ENCODE peak calls at places on chromosomes 16 and 17, in four cellular contexts. P is GM12878, S is H1, G is HepG2. J is an unnamed sample.

GRCh38 chr16:85448557-85449194 is 164.4 kb upstream of the GSE1 start:
- DNase-seq in P (no peak), S (no peak), G (peak; percentile 79), J (peak; percentile 86)

GRCh38 chr17:64418506-64419339 is 28.1 kb upstream of the PECAM1 start:
- DNase-seq in P (no peak), S (no peak), G (peak; percentile 67), J (peak; percentile 77)

GRCh38 chr16:56357765-56358322 is 67.5 kb downstream of the AMFR start:
- DNase-seq in P (no peak), S (no peak), G (peak; percentile 73), J (peak; percentile 21)

GRCh38 chr16:68592466-68593337 is 52.4 kb upstream of the CDH3 start:
- DNase-seq in P (no peak), S (no peak), G (peak; percentile 21), J (no peak)

GRCh38 chr17:73769480-73769879 is 125.2 kb upstream of the SDK2 start:
- DNase-seq in P (no peak), S (no peak), G (no peak), J (peak; percentile 64)

GRCh38 chr17:47808830-47809480 is 12.6 kb downstream of the OSBPL7 start:
- DNase-seq in P (no peak), S (no peak), G (no peak), J (no peak)

GRCh38 chr16:67025151-67025550 is 3.8 kb upstream of the CBFB start:
- DNase-seq in P (no peak), S (no peak), G (peak; percentile 65), J (no peak)

GRCh38 chr16:13793788-13794461 is 126.0 kb upstream of the ERCC4 start:
- DNase-seq in P (no peak), S (no peak), G (no peak), J (no peak)

GRCh38 chr17:2644971-2645370 is 51.5 kb downstream of the PAFAH1B1 start:
- DNase-seq in P (no peak), S (no peak), G (no peak), J (no peak)

DNA sequence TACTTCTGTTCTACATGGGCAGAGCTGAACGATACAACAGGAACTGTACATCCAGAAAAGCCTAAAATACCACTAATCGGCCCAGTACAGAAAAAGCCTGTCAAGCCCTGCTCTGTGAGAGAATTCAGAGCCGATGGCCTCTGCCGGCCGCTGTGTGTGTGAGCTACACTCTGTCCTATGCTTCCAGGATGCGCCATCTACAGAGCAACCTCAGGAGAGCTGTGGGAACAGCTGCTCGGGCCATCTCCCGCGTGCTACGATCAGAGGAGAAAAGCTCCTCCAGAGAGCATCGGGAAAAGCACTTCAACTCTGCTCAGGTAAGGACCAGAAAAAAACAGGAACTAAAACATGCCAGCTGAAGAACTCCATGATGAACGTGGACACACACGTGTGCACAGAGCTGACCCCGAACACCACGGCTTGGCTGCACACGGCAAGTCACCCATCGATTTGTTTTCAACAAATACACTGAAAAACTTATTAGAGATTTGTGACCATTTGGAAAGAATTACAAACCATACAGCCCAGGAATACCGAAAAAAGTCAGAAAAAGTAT is 115.9 kb downstream of the ANKRD11 start:
- DNase-seq in P (no peak), S (no peak), G (no peak), J (peak; percentile 79)
- TF ChIP-seq TCF12 in P (no peak), S (no peak), G (no peak), J (no peak)

DNA sequence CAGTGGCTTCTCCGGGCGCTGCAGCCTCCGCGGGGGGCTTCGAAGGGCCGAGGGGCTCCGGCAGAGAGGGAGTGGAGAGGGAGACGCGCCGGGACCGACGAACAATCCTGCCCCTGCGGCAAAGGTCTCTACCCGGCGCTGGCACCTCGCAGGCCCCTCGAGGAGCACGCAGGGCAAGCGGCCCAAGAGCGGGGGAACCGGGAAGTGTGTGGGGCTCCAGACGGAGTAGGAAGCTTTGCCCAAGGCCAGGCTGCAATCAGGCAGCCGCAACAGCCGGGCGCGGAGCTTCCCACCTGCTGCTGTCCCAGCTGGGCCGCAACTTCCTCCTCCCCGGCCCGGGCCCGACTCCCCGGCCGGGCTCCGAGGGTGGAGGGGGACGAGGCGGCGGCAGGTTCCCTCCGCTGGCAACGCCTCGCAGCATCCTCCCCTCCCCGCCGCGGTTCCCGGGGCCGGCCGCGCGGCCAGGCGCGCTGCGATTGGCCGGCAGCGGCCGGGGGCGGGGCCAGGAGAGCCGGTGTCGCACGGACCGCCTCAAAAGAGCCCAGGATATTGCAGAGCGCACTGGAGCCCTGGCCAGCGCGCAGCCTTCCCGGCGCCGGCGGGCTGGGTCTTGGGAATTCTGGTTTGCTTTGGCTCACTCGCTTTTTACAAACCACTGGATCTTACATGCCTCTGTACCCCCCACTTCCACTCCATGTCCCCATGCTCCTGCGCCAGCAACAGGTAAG is at the start of gene KCNJ2:
- DNase-seq in P (no peak), S (peak; percentile 56), G (peak; percentile 3), J (peak; percentile 97)
- TF ChIP-seq POLR2AphosphoS5 in P (no peak), S (no peak), G (no peak), J (peak; percentile 78)

GRCh38 chr17:28912281-28912937 is 9.5 kb upstream of the DHRS13 start:
- DNase-seq in P (no peak), S (no peak), G (no peak), J (no peak)
- TF ChIP-seq EP300 in P (no peak), S (no peak), G (no peak), J (no peak)

DNA sequence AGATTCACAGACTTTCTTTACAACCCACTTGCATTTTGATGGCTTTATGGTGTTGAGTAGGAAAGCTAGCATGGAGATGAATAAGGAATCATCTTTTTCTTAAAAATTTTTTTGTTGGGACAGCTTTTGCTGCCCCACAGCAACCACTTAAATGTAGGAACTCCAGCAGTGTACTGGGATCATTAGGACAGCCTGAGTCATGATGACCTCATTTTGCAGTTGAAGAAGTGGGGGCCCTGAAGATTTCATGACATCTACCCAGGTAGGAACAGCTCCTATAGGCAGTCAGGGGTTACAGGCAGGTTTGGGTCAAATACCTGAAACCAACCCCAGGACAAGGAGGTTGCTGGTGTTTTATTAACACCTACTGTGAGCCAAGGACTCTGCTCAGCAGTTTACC is 2.1 kb downstream of the METTL22 start:
- DNase-seq in P (no peak), S (no peak), G (no peak), J (no peak)
- TF ChIP-seq TCF12 in P (no peak), S (no peak), G (no peak), J (no peak)

GRCh38 chr16:2458887-2459646 is 842 bp upstream of the TEDC2 start:
- DNase-seq in P (no peak), S (no peak), G (no peak), J (no peak)
- TF ChIP-seq POLR2AphosphoS5 in P (no peak), S (peak; percentile 60), G (no peak), J (no peak)

DNA sequence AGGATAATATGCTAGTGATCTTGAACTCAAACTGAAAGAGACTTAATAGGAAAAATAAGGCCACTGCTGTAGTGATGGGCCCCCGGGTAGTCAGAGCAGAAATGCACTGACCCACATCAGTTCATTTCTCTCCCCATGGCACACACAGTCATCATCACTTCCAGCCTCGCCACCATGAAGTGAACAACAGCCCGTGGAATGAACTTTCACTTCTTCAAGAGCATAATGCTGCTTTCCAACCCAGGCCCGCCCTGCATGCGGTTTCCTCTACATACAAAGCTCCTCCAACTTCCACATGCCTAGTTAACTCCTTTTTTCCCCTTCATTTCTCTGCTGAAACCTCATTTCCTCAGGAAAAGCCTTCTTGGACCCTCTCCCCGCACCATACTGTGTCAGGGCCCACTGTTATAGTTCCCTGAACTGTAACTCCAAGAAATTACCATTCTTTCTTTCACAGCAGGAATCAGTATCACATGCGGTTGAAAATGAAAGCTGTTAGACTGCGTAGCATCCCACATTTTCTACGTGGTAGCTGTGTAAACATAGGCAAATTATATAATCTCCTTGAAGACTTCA is 65.8 kb upstream of the SMIM36 start:
- DNase-seq in P (peak; percentile 35), S (no peak), G (no peak), J (no peak)
- TF ChIP-seq EP300 in P (no peak), S (no peak), G (no peak), J (no peak)